ENCODE peak calls at places on chromosomes 5 and 9, in seven cellular contexts. Z, Q, C, X, D, P and F are unnamed samples.

GRCh38 chr9:123678038-123678877 is 251.7 kb downstream of the DENND1A start:
- DNase-seq in Z (no peak), Q (no peak), C (no peak), X (peak), D (no peak), P (peak), F (no peak)

GRCh38 chr9:133238272-133238850 is 29.3 kb upstream of the OBP2B start:
- DNase-seq in Z (no peak), Q (peak), C (peak), X (peak), D (no peak), P (peak), F (peak)

GRCh38 chr9:20290287-20290686 is 332.0 kb downstream of the MLLT3 start:
- DNase-seq in Z (no peak), Q (no peak), C (no peak), X (no peak), D (no peak), P (no peak), F (no peak)

GRCh38 chr5:80103375-80103774 is 68.2 kb downstream of the THBS4 start:
- DNase-seq in Z (no peak), Q (no peak), C (no peak), X (no peak), D (no peak), P (no peak), F (no peak)

GRCh38 chr5:84361572-84361971 is 23.1 kb downstream of the EDIL3 start:
- DNase-seq in Z (no peak), Q (no peak), C (no peak), X (no peak), D (no peak), P (no peak), F (no peak)

GRCh38 chr5:158677490-158677838 is 422.3 kb downstream of the EBF1 start:
- DNase-seq in Z (no peak), Q (no peak), C (no peak), X (no peak), D (no peak), P (no peak), F (no peak)

GRCh38 chr9:136220017-136220729 is 15.2 kb upstream of the LHX3 start:
- DNase-seq in Z (no peak), Q (no peak), C (peak), X (no peak), D (no peak), P (no peak), F (peak)

GRCh38 chr5:73640861-73641320 is 14.9 kb downstream of the ARHGEF28 start:
- DNase-seq in Z (no peak), Q (no peak), C (peak), X (no peak), D (no peak), P (no peak), F (peak)

GRCh38 chr5:75668988-75669760 is 48.1 kb downstream of the POC5 start:
- DNase-seq in Z (no peak), Q (no peak), C (peak), X (peak), D (no peak), P (peak), F (peak)

GRCh38 chr9:4594545-4594944 is 67.5 kb upstream of the PLPP6 start:
- DNase-seq in Z (no peak), Q (no peak), C (peak), X (no peak), D (no peak), P (no peak), F (no peak)

GRCh38 chr5:36690041-36690941 is 83.9 kb downstream of the SLC1A3 start:
- DNase-seq in Z (no peak), Q (peak), C (peak), X (peak), D (no peak), P (peak), F (peak)

GRCh38 chr5:139650031-139650688 is 2.0 kb downstream of the CXXC5 start:
- DNase-seq in Z (no peak), Q (no peak), C (no peak), X (peak), D (no peak), P (peak), F (no peak)

GRCh38 chr9:17082343-17082742 is 52.5 kb upstream of the CNTLN start:
- DNase-seq in Z (no peak), Q (no peak), C (peak), X (no peak), D (no peak), P (no peak), F (peak)

GRCh38 chr5:170471551-170472212 is 32.1 kb upstream of the KCNIP1 start:
- DNase-seq in Z (no peak), Q (no peak), C (no peak), X (no peak), D (no peak), P (no peak), F (no peak)

GRCh38 chr9:86945868-86946711 is 1.2 kb downstream of the GAS1 start:
- DNase-seq in Z (no peak), Q (peak), C (peak), X (peak), D (no peak), P (peak), F (peak)

GRCh38 chr5:132363431-132364112 is 5.9 kb upstream of the SLC22A5 start:
- DNase-seq in Z (peak), Q (peak), C (peak), X (no peak), D (peak), P (no peak), F (peak)

GRCh38 chr9:109115931-109116541 is 3.7 kb downstream of the TMEM245 start:
- DNase-seq in Z (no peak), Q (no peak), C (no peak), X (no peak), D (no peak), P (no peak), F (peak)

GRCh38 chr9:6302417-6302816 is 25.8 kb upstream of the TPD52L3 start:
- DNase-seq in Z (no peak), Q (no peak), C (peak), X (no peak), D (no peak), P (no peak), F (peak)

GRCh38 chr5:139481580-139482049 is 943 bp downstream of the STING1 start:
- DNase-seq in Z (no peak), Q (no peak), C (peak), X (peak), D (no peak), P (peak), F (peak)

GRCh38 chr5:17186271-17186670 is 31.2 kb upstream of the BASP1 start:
- DNase-seq in Z (no peak), Q (no peak), C (peak), X (no peak), D (no peak), P (no peak), F (no peak)

GRCh38 chr5:53965459-53965858 is 344.9 kb downstream of the ARL15 start:
- DNase-seq in Z (peak), Q (no peak), C (peak), X (no peak), D (no peak), P (no peak), F (peak)

GRCh38 chr9:37591775-37592107 is 656 bp downstream of the TOMM5 start:
- DNase-seq in Z (no peak), Q (no peak), C (no peak), X (no peak), D (no peak), P (no peak), F (peak)

GRCh38 chr9:90112791-90113190 is 508.0 kb downstream of the GADD45G start:
- DNase-seq in Z (no peak), Q (no peak), C (peak), X (no peak), D (no peak), P (no peak), F (no peak)

GRCh38 chr9:6428940-6429889 is 16.2 kb downstream of the UHRF2 start:
- DNase-seq in Z (no peak), Q (no peak), C (peak), X (no peak), D (no peak), P (no peak), F (no peak)

GRCh38 chr9:31740705-31741104 is 643.7 kb upstream of the ACO1 start:
- DNase-seq in Z (no peak), Q (no peak), C (peak), X (no peak), D (no peak), P (no peak), F (peak)

GRCh38 chr9:105244996-105245719 is 707 bp downstream of the SLC44A1 start:
- DNase-seq in Z (no peak), Q (peak), C (peak), X (peak), D (no peak), P (peak), F (peak)
- TF ChIP-seq CTCF in Z (peak), Q (no peak), C (peak), X (peak), D (peak), P (peak), F (no peak)

GRCh38 chr9:106696804-106697203 is 166.2 kb upstream of the ZNF462 start:
- DNase-seq in Z (no peak), Q (no peak), C (peak), X (no peak), D (no peak), P (no peak), F (no peak)

GRCh38 chr9:106701611-106702010 is 161.4 kb upstream of the ZNF462 start:
- DNase-seq in Z (no peak), Q (no peak), C (no peak), X (no peak), D (no peak), P (no peak), F (no peak)

GRCh38 chr9:106700676-106701075 is 162.3 kb upstream of the ZNF462 start:
- DNase-seq in Z (no peak), Q (no peak), C (peak), X (no peak), D (no peak), P (no peak), F (no peak)

GRCh38 chr9:106697390-106697789 is 165.6 kb upstream of the ZNF462 start:
- DNase-seq in Z (no peak), Q (no peak), C (peak), X (no peak), D (no peak), P (no peak), F (no peak)

DNA sequence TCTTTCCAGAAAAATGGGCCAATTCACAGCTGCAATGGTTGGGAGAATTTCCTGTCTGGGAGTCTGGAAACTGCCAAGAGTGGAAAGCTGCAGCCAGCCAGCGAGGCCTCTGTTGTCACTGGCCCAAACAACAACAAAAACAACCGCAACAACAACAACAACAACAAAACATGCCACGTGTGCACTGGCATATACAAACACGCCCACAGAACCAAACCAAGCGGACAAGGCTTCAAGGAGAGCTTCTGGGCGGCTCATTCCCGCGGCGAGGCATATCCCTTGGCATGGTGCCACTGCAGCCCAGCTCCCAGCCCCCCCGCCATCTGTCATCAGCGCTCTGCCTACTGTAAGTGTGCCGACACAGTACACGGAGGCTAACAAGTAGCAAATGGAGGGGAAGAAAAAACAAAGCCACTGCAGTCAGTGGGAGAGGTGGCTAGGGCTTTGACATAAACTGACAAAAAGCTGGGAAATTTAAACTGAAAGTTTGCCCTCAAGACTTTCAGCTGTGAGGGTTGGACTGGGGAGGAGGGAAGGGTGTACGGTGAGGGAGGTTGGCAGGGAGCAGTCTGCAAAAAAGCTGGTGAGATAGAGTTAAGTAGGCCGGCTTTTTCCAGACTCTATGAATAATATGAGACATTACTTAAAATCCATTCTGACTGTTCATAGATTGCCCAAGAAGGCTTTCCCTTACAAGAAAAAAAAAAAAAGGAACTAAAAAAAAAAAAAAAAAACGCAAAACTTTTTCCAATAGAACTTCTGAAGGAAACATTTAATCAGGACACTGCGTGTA is 165.0 kb upstream of the ZNF462 start:
- DNase-seq in Z (peak), Q (peak), C (peak), X (peak), D (peak), P (peak), F (peak)
- H3K4me3 ChIP-seq in Z (peak), Q (no peak), C (peak), X (no peak), D (peak), P (no peak), F (peak)

GRCh38 chr5:89929173-89929572 is 480.4 kb downstream of the CETN3 start:
- DNase-seq in Z (no peak), Q (no peak), C (no peak), X (no peak), D (no peak), P (no peak), F (no peak)
- TF ChIP-seq CTCF in Z (no peak), Q (no peak), C (no peak), X (no peak), D (no peak), P (no peak), F (no peak)

GRCh38 chr5:143592648-143593047 is 189.2 kb upstream of the NR3C1 start:
- DNase-seq in Z (no peak), Q (no peak), C (peak), X (no peak), D (no peak), P (peak), F (peak)
- H3K4me3 ChIP-seq in Z (no peak), Q (no peak), C (no peak), X (no peak), D (no peak), P (no peak), F (no peak)

GRCh38 chr5:151570058-151570457 is 21.1 kb downstream of the FAT2 start:
- DNase-seq in Z (no peak), Q (no peak), C (no peak), X (no peak), D (no peak), P (no peak), F (no peak)
- TF ChIP-seq CTCF in Z (no peak), Q (no peak), C (no peak), X (no peak), D (no peak), P (no peak), F (no peak)

DNA sequence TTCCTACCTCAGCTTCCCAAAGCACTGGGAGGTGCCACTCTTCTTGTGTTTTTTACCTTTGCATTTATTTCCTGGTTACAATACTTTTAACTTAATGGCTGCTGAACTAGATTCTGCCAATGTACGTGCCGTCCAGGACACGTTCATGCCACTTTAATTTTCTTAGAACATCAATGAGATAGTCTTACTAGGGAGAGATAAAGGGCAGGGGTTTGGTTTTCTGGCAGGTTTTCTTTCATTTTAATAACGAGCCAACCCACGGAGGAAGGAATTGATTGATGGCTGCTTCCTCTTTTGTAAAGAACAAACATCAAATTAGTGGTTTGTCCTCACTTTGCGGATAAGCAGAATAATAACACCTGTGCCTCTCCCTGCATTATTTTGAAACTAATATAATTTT is 135.7 kb downstream of the DOCK8 start:
- DNase-seq in Z (no peak), Q (no peak), C (no peak), X (no peak), D (no peak), P (no peak), F (no peak)
- H3K4me3 ChIP-seq in Z (no peak), Q (no peak), C (no peak), X (no peak), D (no peak), P (no peak), F (no peak)

DNA sequence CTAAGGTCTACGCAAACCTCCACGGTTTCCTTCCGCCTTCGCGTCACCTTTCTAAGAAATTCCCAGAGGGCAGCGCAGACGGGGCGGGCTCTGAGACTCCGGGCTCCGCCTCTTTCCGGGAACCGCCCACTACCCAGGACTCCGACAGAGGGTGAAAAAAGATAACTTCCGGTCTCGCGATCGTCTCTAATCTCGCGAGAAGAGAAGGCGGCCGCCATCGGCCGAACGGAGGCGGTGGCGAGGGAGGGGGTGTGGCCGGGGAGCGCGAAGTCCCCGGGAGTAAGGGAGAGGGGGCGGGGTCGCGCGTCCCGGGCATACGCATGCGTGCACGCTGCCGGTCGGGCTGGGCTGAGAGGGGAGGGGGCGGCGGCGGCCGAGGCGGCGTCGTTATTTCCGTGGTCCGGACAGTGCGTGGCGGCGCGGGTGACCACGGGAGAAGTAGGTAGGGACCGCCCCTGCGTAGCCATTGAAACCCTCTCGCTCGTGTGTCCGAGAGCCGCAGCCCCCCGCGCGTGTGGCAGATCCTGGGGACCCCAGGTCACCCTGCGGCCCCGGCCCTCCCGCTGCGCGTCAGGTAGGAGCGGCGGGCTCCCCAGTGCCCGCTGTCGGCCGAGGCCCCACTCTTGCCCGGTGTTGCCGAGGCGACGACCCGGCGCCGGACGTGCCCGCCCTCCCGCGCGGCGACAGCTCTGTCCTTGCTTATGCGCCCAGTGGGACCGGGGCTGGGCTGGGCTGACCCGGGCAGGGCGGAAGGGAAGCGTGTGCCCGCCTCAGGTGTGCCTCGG is at the start of gene NAA35:
- DNase-seq in Z (peak), Q (peak), C (peak), X (peak), D (peak), P (peak), F (peak)
- TF ChIP-seq CTCF in Z (no peak), Q (no peak), C (no peak), X (no peak), D (peak), P (peak), F (no peak)

GRCh38 chr5:179340465-179340864 is 4.8 kb downstream of the ADAMTS2 start:
- DNase-seq in Z (no peak), Q (no peak), C (no peak), X (no peak), D (no peak), P (no peak), F (no peak)

GRCh38 chr5:179344301-179345178 is 721 bp downstream of the ADAMTS2 start:
- DNase-seq in Z (no peak), Q (no peak), C (peak), X (no peak), D (no peak), P (no peak), F (no peak)

GRCh38 chr5:179343902-179344300 is 1.4 kb downstream of the ADAMTS2 start:
- DNase-seq in Z (no peak), Q (no peak), C (peak), X (peak), D (no peak), P (no peak), F (peak)

GRCh38 chr5:179343021-179343781 is 2.1 kb downstream of the ADAMTS2 start:
- DNase-seq in Z (no peak), Q (no peak), C (no peak), X (no peak), D (no peak), P (no peak), F (no peak)

DNA sequence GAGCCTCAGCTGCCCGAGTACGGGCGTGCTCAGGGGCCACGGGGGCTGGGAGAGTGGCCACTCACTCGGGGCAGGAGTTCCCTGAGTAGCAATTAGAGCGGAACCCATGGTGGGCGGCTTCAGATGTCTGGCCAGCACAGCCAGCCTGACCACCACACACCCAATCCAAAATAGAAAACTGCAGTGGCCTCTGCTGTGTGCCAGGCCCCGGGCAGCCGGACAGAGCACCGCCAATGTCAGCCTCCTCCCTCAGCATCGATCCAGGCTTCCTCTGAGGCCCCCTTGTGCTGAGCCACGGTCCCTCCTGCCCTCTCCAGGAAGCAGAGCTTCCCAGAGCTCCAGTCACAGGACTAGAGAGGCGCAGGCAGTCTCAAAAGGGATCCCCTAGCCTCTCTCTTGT is 2.7 kb downstream of the ADAMTS2 start:
- DNase-seq in Z (peak), Q (no peak), C (peak), X (no peak), D (no peak), P (no peak), F (peak)
- H3K4me3 ChIP-seq in Z (peak), Q (no peak), C (peak), X (no peak), D (peak), P (no peak), F (peak)